ENCODE peak calls at places on chromosomes 16 and 17, in eight cellular contexts. I is stimulated activated CD8-positive, alpha-beta memory T cell treated with anti-CD3 and anti-CD28 coated beads, Interleukin-7, amount 100 ng/mL, for 1 hour; N is bronchial epithelial cell; E is skeletal muscle cell; U is esophagus muscularis mucosa; A is mucosa of descending colon; F is ascending aorta; S is activated effector memory CD4-positive, alpha-beta T cell treated with Interleukin-2 at 50 U/mL for 16 hours. Q is an unnamed sample.

GRCh38 chr16:29000019-29000418 is 15.2 kb downstream of the LAT start:
- DNase-seq in I (no peak), N (no peak), E (no peak), U (no peak), A (no peak), F (no peak), S (no peak), Q (no peak)

GRCh38 chr16:2524339-2524938 is 4.3 kb downstream of the AMDHD2 start:
- DNase-seq in I (no peak), N (no peak), E (no peak), U (no peak), A (no peak), F (no peak), S (no peak), Q (no peak)

GRCh38 chr17:69870751-69871199 is 204.2 kb upstream of the KCNJ16 start:
- DNase-seq in I (no peak), N (peak; percentile 89), E (peak; percentile 30), U (no peak), A (no peak), F (no peak), S (no peak), Q (no peak)

GRCh38 chr16:26905336-26905735 is 161.4 kb upstream of the C16orf82 start:
- DNase-seq in I (no peak), N (no peak), E (no peak), U (no peak), A (no peak), F (no peak), S (no peak), Q (no peak)

GRCh38 chr16:51453296-51453695 is 302.2 kb upstream of the SALL1 start:
- DNase-seq in I (no peak), N (no peak), E (no peak), U (no peak), A (no peak), F (no peak), S (no peak), Q (no peak)

GRCh38 chr16:52546291-52546941 is 527 bp downstream of the TOX3 start:
- DNase-seq in I (no peak), N (no peak), E (no peak), U (peak; percentile 39), A (peak; percentile 63), F (no peak), S (no peak), Q (no peak)

GRCh38 chr17:79785900-79786810 is 8.2 kb downstream of the CBX2 start:
- DNase-seq in I (no peak), N (no peak), E (no peak), U (no peak), A (no peak), F (no peak), S (no peak), Q (no peak)

GRCh38 chr17:75036643-75037268 is 10.0 kb downstream of the ATP5PD start:
- DNase-seq in I (peak; percentile 61), N (peak; percentile 57), E (peak; percentile 60), U (peak; percentile 96), A (peak; percentile 90), F (peak; percentile 90), S (peak; percentile 89), Q (peak; percentile 70)

GRCh38 chr17:55283256-55283965 is 18.7 kb downstream of the HLF start:
- DNase-seq in I (no peak), N (no peak), E (no peak), U (no peak), A (no peak), F (no peak), S (no peak), Q (no peak)

GRCh38 chr17:34673995-34674900 is 94.9 kb downstream of the TMEM132E start:
- DNase-seq in I (no peak), N (no peak), E (no peak), U (no peak), A (no peak), F (no peak), S (no peak), Q (peak; percentile 48)

GRCh38 chr17:16988749-16989229 is 16.9 kb upstream of the TNFRSF13B start:
- DNase-seq in I (no peak), N (no peak), E (no peak), U (no peak), A (no peak), F (no peak), S (no peak), Q (no peak)

GRCh38 chr16:11105038-11105903 is 150.7 kb downstream of the SOCS1 start:
- DNase-seq in I (no peak), N (peak; percentile 83), E (peak; percentile 78), U (no peak), A (no peak), F (peak; percentile 79), S (peak; percentile 19), Q (no peak)

GRCh38 chr16:72677662-72678447 is 370.1 kb downstream of the ZFHX3 start:
- DNase-seq in I (no peak), N (peak; percentile 41), E (peak; percentile 47), U (no peak), A (no peak), F (no peak), S (no peak), Q (no peak)

GRCh38 chr17:40038882-40039513 is 15.2 kb downstream of the MED24 start:
- DNase-seq in I (no peak), N (peak; percentile 47), E (no peak), U (peak; percentile 95), A (no peak), F (peak; percentile 88), S (no peak), Q (no peak)

GRCh38 chr16:67035364-67035763 is 6.4 kb downstream of the CBFB start:
- DNase-seq in I (no peak), N (no peak), E (no peak), U (no peak), A (no peak), F (no peak), S (no peak), Q (no peak)

GRCh38 chr16:59907671-59908070 is 1173.6 kb upstream of the GOT2 start:
- DNase-seq in I (no peak), N (no peak), E (no peak), U (no peak), A (no peak), F (no peak), S (no peak), Q (no peak)

Q was measured in DMS153.